ENCODE peak calls at places on chromosomes 5 and 9, in four cellular contexts. W is cardiac muscle cell, F is A549, Z is AG09309. E is an unnamed sample.

GRCh38 chr9:89038354-89039091 is 47.3 kb downstream of the S1PR3 start:
- DNase-seq in W (peak), F (no peak), Z (peak), E (no peak)

GRCh38 chr9:81256368-81256767 is 433.0 kb downstream of the TLE1 start:
- DNase-seq in W (no peak), F (no peak), Z (no peak), E (no peak)

GRCh38 chr5:152306386-152306785 is 98.7 kb downstream of the NMUR2 start:
- DNase-seq in W (no peak), F (no peak), Z (no peak), E (no peak)

GRCh38 chr5:166708271-166708670 is 1583.2 kb upstream of the WWC1 start:
- DNase-seq in W (no peak), F (no peak), Z (no peak), E (no peak)

GRCh38 chr5:146490089-146490843 is 25.7 kb downstream of the GPR151 start:
- DNase-seq in W (no peak), F (no peak), Z (no peak), E (no peak)

GRCh38 chr5:31273631-31274378 is 80.3 kb downstream of the CDH6 start:
- DNase-seq in W (no peak), F (no peak), Z (no peak), E (no peak)

GRCh38 chr5:95900383-95900958 is 61.2 kb downstream of the ELL2 start:
- DNase-seq in W (peak), F (no peak), Z (peak), E (no peak)

GRCh38 chr5:164098979-164099378 is 593.6 kb downstream of the MAT2B start:
- DNase-seq in W (no peak), F (no peak), Z (no peak), E (no peak)

GRCh38 chr5:119058979-119059529 is 11.8 kb upstream of the DMXL1 start:
- DNase-seq in W (no peak), F (no peak), Z (no peak), E (no peak)

GRCh38 chr5:168260353-168261211 is 30.9 kb upstream of the WWC1 start:
- DNase-seq in W (peak), F (no peak), Z (no peak), E (no peak)

GRCh38 chr9:126522957-126523356 is 90.8 kb upstream of the LMX1B start:
- DNase-seq in W (no peak), F (no peak), Z (no peak), E (no peak)

GRCh38 chr9:7454490-7455110 is 345.0 kb downstream of the DMAC1 start:
- DNase-seq in W (no peak), F (no peak), Z (no peak), E (no peak)

GRCh38 chr5:147782053-147783028 is at the start of gene JAKMIP2:
- DNase-seq in W (peak), F (no peak), Z (no peak), E (no peak)

GRCh38 chr9:86578722-86579121 is 224.5 kb upstream of the TUT7 start:
- DNase-seq in W (no peak), F (no peak), Z (no peak), E (no peak)

GRCh38 chr9:69078581-69078980 is 43.0 kb downstream of the FXN start:
- DNase-seq in W (peak), F (no peak), Z (no peak), E (no peak)

GRCh38 chr9:136538599-136539426 is 7.0 kb downstream of the NOTCH1 start:
- DNase-seq in W (peak), F (no peak), Z (no peak), E (no peak)

GRCh38 chr5:153534102-153534501 is 43.6 kb downstream of the GRIA1 start:
- DNase-seq in W (no peak), F (no peak), Z (no peak), E (no peak)

GRCh38 chr9:70893610-70894122 is 227.8 kb downstream of the TRPM3 start:
- DNase-seq in W (no peak), F (no peak), Z (no peak), E (no peak)

GRCh38 chr5:173907686-173908371 is 19.7 kb downstream of the CPEB4 start:
- DNase-seq in W (no peak), F (no peak), Z (no peak), E (no peak)

GRCh38 chr5:148915224-148915803 is 88.9 kb downstream of the ADRB2 start:
- DNase-seq in W (no peak), F (no peak), Z (no peak), E (peak)

GRCh38 chr5:36366883-36367282 is 65.2 kb upstream of the RANBP3L start:
- DNase-seq in W (peak), F (no peak), Z (no peak), E (no peak)

GRCh38 chr5:56585973-56586740 is 229.2 kb upstream of the MAP3K1 start:
- DNase-seq in W (peak), F (no peak), Z (no peak), E (no peak)

GRCh38 chr9:75454891-75455290 is 366.6 kb downstream of the OSTF1 start:
- DNase-seq in W (no peak), F (no peak), Z (no peak), E (no peak)

GRCh38 chr5:97600486-97600885 is 417.4 kb upstream of the RIOK2 start:
- DNase-seq in W (no peak), F (no peak), Z (no peak), E (no peak)

GRCh38 chr9:134908524-134909364 is 9.0 kb downstream of the FCN1 start:
- DNase-seq in W (no peak), F (no peak), Z (no peak), E (no peak)

GRCh38 chr9:23590601-23591000 is 235.4 kb downstream of the ELAVL2 start:
- DNase-seq in W (no peak), F (no peak), Z (no peak), E (no peak)

GRCh38 chr5:16615737-16616535 is 861 bp downstream of the RETREG1 start:
- DNase-seq in W (no peak), F (no peak), Z (no peak), E (no peak)

GRCh38 chr9:7976167-7976755 is 176.7 kb upstream of the DMAC1 start:
- DNase-seq in W (no peak), F (no peak), Z (no peak), E (no peak)

GRCh38 chr5:17378346-17378984 is 119.6 kb upstream of the TAF11L2 start:
- DNase-seq in W (peak), F (no peak), Z (peak), E (no peak)

GRCh38 chr5:56527174-56527573 is 288.2 kb upstream of the MAP3K1 start:
- DNase-seq in W (no peak), F (no peak), Z (no peak), E (peak)

GRCh38 chr9:92154016-92154415 is 38.8 kb upstream of the SPTLC1 start:
- DNase-seq in W (no peak), F (no peak), Z (no peak), E (no peak)

GRCh38 chr5:65020492-65020891 is 251.8 kb downstream of the CWC27 start:
- DNase-seq in W (peak), F (no peak), Z (peak), E (no peak)

GRCh38 chr9:108142504-108143201 is 653.1 kb upstream of the KLF4 start:
- DNase-seq in W (peak), F (no peak), Z (peak), E (no peak)

GRCh38 chr5:34632805-34633414 is 23.2 kb upstream of the RAI14 start:
- DNase-seq in W (no peak), F (no peak), Z (no peak), E (no peak)

GRCh38 chr5:172768573-172769323 is 2.2 kb downstream of the DUSP1 start:
- DNase-seq in W (peak), F (no peak), Z (no peak), E (no peak)

GRCh38 chr5:115788440-115788839 is 28.0 kb downstream of the CDO1 start:
- DNase-seq in W (no peak), F (no peak), Z (no peak), E (no peak)

GRCh38 chr5:59423021-59423420 is 470.5 kb downstream of the PDE4D start:
- DNase-seq in W (peak), F (no peak), Z (no peak), E (no peak)

GRCh38 chr5:181203093-181203711 is 1.8 kb downstream of the TRIM7 start:
- DNase-seq in W (peak), F (no peak), Z (no peak), E (no peak)

GRCh38 chr5:177302354-177303110 is 987 bp downstream of the RAB24 start:
- DNase-seq in W (peak), F (no peak), Z (no peak), E (no peak)

GRCh38 chr5:177303925-177304391 is 359 bp downstream of the PRELID1 start:
- DNase-seq in W (peak), F (no peak), Z (no peak), E (no peak)

GRCh38 chr5:177301503-177302165 is 1.9 kb downstream of the RAB24 start:
- DNase-seq in W (no peak), F (no peak), Z (no peak), E (peak)

GRCh38 chr5:177304392-177305119 is 957 bp downstream of the PRELID1 start:
- DNase-seq in W (no peak), F (no peak), Z (no peak), E (no peak)

DNA sequence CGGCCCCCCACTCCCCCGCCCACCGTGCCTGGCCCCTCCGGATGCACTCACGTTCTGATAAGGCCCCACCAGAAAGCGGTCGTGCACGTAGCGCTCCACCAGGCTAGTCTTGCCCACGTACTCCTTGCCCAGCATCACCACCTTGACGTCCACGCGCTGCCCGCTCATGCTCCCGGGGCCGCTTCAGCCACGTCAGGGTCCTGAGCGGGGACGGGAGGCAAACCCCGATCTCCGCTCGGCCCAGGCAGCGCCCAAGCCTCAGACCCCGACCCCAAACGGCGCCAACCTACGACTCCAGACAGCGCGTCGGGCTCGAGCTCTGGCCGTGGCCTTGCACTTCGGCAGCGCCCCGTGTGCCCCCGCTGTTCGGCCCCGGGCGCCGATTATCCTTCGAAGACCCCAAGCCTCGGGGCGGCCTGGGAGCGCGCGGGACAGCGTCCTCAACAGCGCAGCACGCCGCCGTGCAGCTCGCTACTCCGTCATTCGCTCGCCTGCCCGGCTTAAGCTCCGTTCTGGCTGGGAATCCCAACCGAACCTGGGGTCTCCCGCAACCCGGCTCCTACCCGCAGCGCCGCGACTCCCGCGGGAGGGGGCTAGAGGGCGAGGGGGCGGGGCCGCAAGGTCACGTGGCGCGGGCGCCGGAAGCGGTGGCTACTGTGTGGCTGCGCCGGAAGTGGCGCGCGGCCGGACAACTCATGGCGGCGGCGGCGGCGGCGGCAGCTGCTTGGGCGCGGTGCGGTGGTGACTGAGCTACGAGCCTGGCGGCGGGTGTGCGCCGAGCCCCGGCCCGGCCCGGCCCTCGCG is at the start of the genes PRELID1 and RAB24:
- DNase-seq in W (peak), F (peak), Z (no peak), E (peak)
- TF ChIP-seq CTCF in W (peak), F (peak), Z (no peak), E (peak)

GRCh38 chr5:175163586-175164275 is 280.3 kb downstream of the DRD1 start:
- DNase-seq in W (no peak), F (no peak), Z (no peak), E (no peak)
- TF ChIP-seq CTCF in W (no peak), F (no peak), Z (no peak), E (no peak)

DNA sequence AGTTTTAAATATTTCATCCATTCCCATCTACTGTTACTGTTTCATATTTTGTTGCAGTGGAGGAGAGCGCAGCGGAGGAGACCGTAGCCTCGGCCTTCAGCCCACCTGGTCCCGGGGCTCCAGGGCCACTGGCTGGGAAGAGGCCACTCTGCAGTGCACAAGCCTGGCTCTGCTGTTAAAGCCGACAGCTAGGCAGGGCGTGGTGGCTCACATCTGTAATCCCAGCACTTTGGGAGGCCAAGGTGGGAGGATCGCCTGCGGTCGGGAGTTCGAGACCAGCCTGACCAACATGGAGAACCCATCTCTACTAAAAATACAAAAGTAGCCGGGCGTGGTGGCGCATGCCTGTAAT is 19.5 kb downstream of the LPCAT1 start:
- DNase-seq in W (no peak), F (no peak), Z (no peak), E (no peak)
- TF ChIP-seq CTCF in W (peak), F (no peak), Z (no peak), E (no peak)

DNA sequence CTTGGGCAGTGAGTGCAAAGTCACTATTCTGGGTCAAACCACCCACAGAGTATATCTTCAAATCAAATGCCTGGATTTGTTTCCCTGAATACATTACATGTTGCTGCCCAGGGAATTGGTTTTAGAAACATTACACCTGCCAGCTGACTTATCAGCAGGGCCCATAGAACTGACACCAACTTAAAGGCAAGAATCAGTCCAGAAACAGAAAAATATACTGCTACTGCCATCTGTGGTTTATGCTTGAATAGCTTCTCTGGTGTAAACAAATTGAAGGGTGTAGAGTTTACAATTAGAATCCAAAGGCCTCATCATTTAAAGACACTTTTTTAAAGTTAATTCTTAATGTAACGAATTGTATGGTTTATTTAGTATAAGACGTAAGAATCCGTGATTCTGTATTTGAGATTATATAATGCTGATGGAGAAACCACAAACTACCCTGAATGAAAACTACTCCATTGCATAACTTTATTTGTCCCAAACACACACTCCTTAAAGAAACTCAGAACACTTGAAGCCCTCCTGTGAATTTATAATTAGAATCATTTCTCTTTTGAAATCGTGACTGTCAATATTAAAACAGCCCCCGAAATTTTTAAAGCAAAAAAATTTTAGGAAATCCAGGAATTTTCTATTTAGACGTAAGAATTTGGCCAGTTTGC is 6.2 kb downstream of the NR6A1 start:
- DNase-seq in W (peak), F (peak), Z (no peak), E (no peak)
- TF ChIP-seq CTCF in W (peak), F (peak), Z (peak), E (no peak)

GRCh38 chr5:109959652-109960051 is 269.9 kb downstream of the MAN2A1 start:
- DNase-seq in W (no peak), F (no peak), Z (no peak), E (no peak)
- TF ChIP-seq CTCF in W (peak), F (no peak), Z (peak), E (no peak)

E was measured in Calu3.